ENCODE peak calls at places on chromosomes 12 and 14, in four cellular contexts. One of them, this sample, is unnamed.

GRCh38 chr14:56172571-56172971 is 54.4 kb downstream of the PELI2 start:
- DNase-seq in GM18507: no peak
- DNase-seq in HT1080: peak
- DNase-seq in NCI-H1105 treated with DMSO at 0.1 percent for 48 hours: no peak
- DNase-seq in this sample: no peak

GRCh38 chr14:99166506-99166905 is 105.5 kb downstream of the BCL11B start:
- DNase-seq in GM18507: no peak
- DNase-seq in NCI-H1105 treated with DMSO at 0.1 percent for 48 hours: no peak
- DNase-seq in HT1080: no peak
- DNase-seq in this sample: no peak

GRCh38 chr12:67645571-67645970 is 3.0 kb upstream of the DYRK2 start:
- DNase-seq in HT1080: no peak
- DNase-seq in NCI-H1105 treated with DMSO at 0.1 percent for 48 hours: no peak
- DNase-seq in GM18507: no peak
- DNase-seq in this sample: no peak

GRCh38 chr12:66090157-66090556 is 40.4 kb downstream of the LLPH start:
- DNase-seq in GM18507: no peak
- DNase-seq in HT1080: no peak
- DNase-seq in NCI-H1105 treated with DMSO at 0.1 percent for 48 hours: no peak
- DNase-seq in this sample: no peak

GRCh38 chr12:59067068-59067467 is 146.8 kb upstream of the LRIG3 start:
- DNase-seq in NCI-H1105 treated with DMSO at 0.1 percent for 48 hours: no peak
- DNase-seq in HT1080: peak
- DNase-seq in GM18507: no peak
- DNase-seq in this sample: no peak

GRCh38 chr12:130330685-130331084 is 7.0 kb upstream of the PIWIL1 start:
- DNase-seq in NCI-H1105 treated with DMSO at 0.1 percent for 48 hours: no peak
- DNase-seq in GM18507: no peak
- DNase-seq in HT1080: no peak
- DNase-seq in this sample: no peak

GRCh38 chr14:56491299-56492285 is 88.0 kb upstream of the TMEM260 start:
- DNase-seq in GM18507: no peak
- DNase-seq in NCI-H1105 treated with DMSO at 0.1 percent for 48 hours: peak
- DNase-seq in HT1080: peak
- DNase-seq in this sample: peak

GRCh38 chr14:68390731-68391130 is 402.1 kb downstream of the ZFP36L1 start:
- DNase-seq in GM18507: no peak
- DNase-seq in HT1080: no peak
- DNase-seq in NCI-H1105 treated with DMSO at 0.1 percent for 48 hours: no peak
- DNase-seq in this sample: no peak

GRCh38 chr12:20474443-20474842 is 106.1 kb downstream of the PDE3A start:
- DNase-seq in HT1080: no peak
- DNase-seq in NCI-H1105 treated with DMSO at 0.1 percent for 48 hours: no peak
- DNase-seq in GM18507: no peak
- DNase-seq in this sample: no peak

GRCh38 chr14:63686926-63687325 is 40.9 kb downstream of the SGPP1 start:
- DNase-seq in NCI-H1105 treated with DMSO at 0.1 percent for 48 hours: no peak
- DNase-seq in GM18507: no peak
- DNase-seq in HT1080: no peak
- DNase-seq in this sample: no peak

GRCh38 chr12:25269701-25270100 is 19.0 kb upstream of the KRAS start:
- DNase-seq in NCI-H1105 treated with DMSO at 0.1 percent for 48 hours: no peak
- DNase-seq in HT1080: peak
- DNase-seq in GM18507: no peak
- DNase-seq in this sample: no peak

GRCh38 chr12:15979096-15980091 is 68.3 kb downstream of the DERA start:
- DNase-seq in GM18507: no peak
- DNase-seq in NCI-H1105 treated with DMSO at 0.1 percent for 48 hours: no peak
- DNase-seq in HT1080: peak
- DNase-seq in this sample: no peak

GRCh38 chr12:46664771-46665287 is 161.0 kb downstream of the SLC38A4 start:
- DNase-seq in HT1080: peak
- DNase-seq in GM18507: no peak
- DNase-seq in NCI-H1105 treated with DMSO at 0.1 percent for 48 hours: no peak
- DNase-seq in this sample: no peak

GRCh38 chr12:69388371-69388770 is 28.8 kb downstream of the YEATS4 start:
- DNase-seq in NCI-H1105 treated with DMSO at 0.1 percent for 48 hours: no peak
- DNase-seq in GM18507: no peak
- DNase-seq in HT1080: peak
- DNase-seq in this sample: no peak

GRCh38 chr12:44603701-44604100 is 272.4 kb downstream of the NELL2 start:
- DNase-seq in GM18507: no peak
- DNase-seq in NCI-H1105 treated with DMSO at 0.1 percent for 48 hours: no peak
- DNase-seq in HT1080: no peak
- DNase-seq in this sample: no peak

GRCh38 chr12:95784886-95785285 is 5.7 kb downstream of the NTN4 start:
- DNase-seq in HT1080: no peak
- DNase-seq in NCI-H1105 treated with DMSO at 0.1 percent for 48 hours: no peak
- DNase-seq in GM18507: no peak
- DNase-seq in this sample: no peak

GRCh38 chr12:26767116-26767515 is 65.9 kb downstream of the ITPR2 start:
- DNase-seq in HT1080: no peak
- DNase-seq in NCI-H1105 treated with DMSO at 0.1 percent for 48 hours: peak
- DNase-seq in GM18507: no peak
- DNase-seq in this sample: no peak

GRCh38 chr12:108907861-108908302 is 28.0 kb downstream of the DAO start:
- DNase-seq in GM18507: no peak
- DNase-seq in HT1080: no peak
- DNase-seq in NCI-H1105 treated with DMSO at 0.1 percent for 48 hours: no peak
- DNase-seq in this sample: no peak

GRCh38 chr14:59905193-59905592 is 14.8 kb upstream of the LRRC9 start:
- DNase-seq in GM18507: no peak
- DNase-seq in NCI-H1105 treated with DMSO at 0.1 percent for 48 hours: no peak
- DNase-seq in HT1080: peak
- DNase-seq in this sample: no peak

GRCh38 chr12:30908389-30909087 is 18.0 kb upstream of the TSPAN11 start:
- DNase-seq in GM18507: no peak
- DNase-seq in HT1080: peak
- DNase-seq in NCI-H1105 treated with DMSO at 0.1 percent for 48 hours: no peak
- DNase-seq in this sample: no peak

GRCh38 chr12:45615268-45615667 is 114.2 kb upstream of the ARID2 start:
- DNase-seq in GM18507: no peak
- DNase-seq in HT1080: peak
- DNase-seq in NCI-H1105 treated with DMSO at 0.1 percent for 48 hours: peak
- DNase-seq in this sample: peak

GRCh38 chr14:24435998-24436354 is 6.2 kb downstream of the KHNYN start:
- DNase-seq in HT1080: no peak
- DNase-seq in NCI-H1105 treated with DMSO at 0.1 percent for 48 hours: no peak
- DNase-seq in GM18507: no peak
- DNase-seq in this sample: no peak

GRCh38 chr14:74647834-74648361 is 35.9 kb upstream of the LTBP2 start:
- DNase-seq in HT1080: no peak
- DNase-seq in NCI-H1105 treated with DMSO at 0.1 percent for 48 hours: peak
- DNase-seq in GM18507: no peak
- DNase-seq in this sample: peak